ENCODE peak calls at places on chromosome 11, in ten cellular contexts. K is CD8-positive, alpha-beta T cell; T is fibroblast of pulmonary artery; U is H9; Z is nephron progenitor cell; F is bronchial epithelial cell; Q is endothelial cell; G is Calu3; R is heart left ventricle; J is AG04450. E is an unnamed sample.

GRCh38 chr11:12117200-12117995 is 7.0 kb downstream of the MICAL2 start:
- DNase-seq in K (no peak), T (peak), U (no peak), Z (no peak), F (peak), Q (no peak), G (no peak), R (no peak), J (no peak), E (no peak)

GRCh38 chr11:44484211-44484610 is 81.3 kb upstream of the CD82 start:
- DNase-seq in K (no peak), T (peak), U (peak), Z (peak), F (no peak), Q (peak), G (peak), R (no peak), J (no peak), E (peak)

GRCh38 chr11:119087747-119088241 is 3.1 kb downstream of the HMBS start:
- DNase-seq in K (no peak), T (no peak), U (no peak), Z (no peak), F (peak), Q (no peak), G (no peak), R (peak), J (no peak), E (no peak)

GRCh38 chr11:122024278-122024677 is 91.7 kb downstream of the BLID start:
- DNase-seq in K (no peak), T (no peak), U (no peak), Z (no peak), F (no peak), Q (no peak), G (no peak), R (no peak), J (no peak), E (peak)

GRCh38 chr11:8267831-8268529 is 4.3 kb upstream of the LMO1 start:
- DNase-seq in K (no peak), T (no peak), U (no peak), Z (peak), F (no peak), Q (no peak), G (peak), R (no peak), J (no peak), E (peak)

GRCh38 chr11:57480409-57481137 is 20.2 kb downstream of the RTN4RL2 start:
- DNase-seq in K (peak), T (peak), U (peak), Z (peak), F (peak), Q (peak), G (peak), R (peak), J (no peak), E (peak)

GRCh38 chr11:92845390-92846185 is 123.9 kb upstream of the MTNR1B start:
- DNase-seq in K (no peak), T (no peak), U (no peak), Z (peak), F (peak), Q (no peak), G (no peak), R (no peak), J (no peak), E (peak)

GRCh38 chr11:47981667-47982404 is 1.5 kb downstream of the PTPRJ start:
- DNase-seq in K (no peak), T (no peak), U (no peak), Z (no peak), F (no peak), Q (no peak), G (no peak), R (no peak), J (no peak), E (no peak)

GRCh38 chr11:77882396-77882795 is 61.5 kb downstream of the AAMDC start:
- DNase-seq in K (no peak), T (no peak), U (no peak), Z (no peak), F (no peak), Q (no peak), G (no peak), R (no peak), J (no peak), E (no peak)

GRCh38 chr11:3950996-3951662 is 95.7 kb downstream of the STIM1 start:
- DNase-seq in K (no peak), T (peak), U (no peak), Z (no peak), F (no peak), Q (no peak), G (no peak), R (no peak), J (peak), E (no peak)

GRCh38 chr11:8262552-8263108 is 1.0 kb downstream of the LMO1 start:
- DNase-seq in K (no peak), T (peak), U (peak), Z (peak), F (peak), Q (peak), G (peak), R (peak), J (peak), E (peak)

GRCh38 chr11:75254326-75254725 is 13.8 kb downstream of the TPBGL start:
- DNase-seq in K (no peak), T (no peak), U (no peak), Z (no peak), F (no peak), Q (no peak), G (no peak), R (no peak), J (no peak), E (no peak)

GRCh38 chr11:66877585-66877984 is 20.7 kb downstream of the LRFN4 start:
- DNase-seq in K (no peak), T (peak), U (no peak), Z (no peak), F (peak), Q (no peak), G (no peak), R (no peak), J (no peak), E (no peak)

GRCh38 chr11:12386309-12386708 is 8.9 kb downstream of the PARVA start:
- DNase-seq in K (no peak), T (no peak), U (no peak), Z (no peak), F (no peak), Q (no peak), G (no peak), R (no peak), J (no peak), E (no peak)

GRCh38 chr11:2461253-2462091 is 16.7 kb downstream of the KCNQ1 start:
- DNase-seq in K (no peak), T (no peak), U (no peak), Z (no peak), F (no peak), Q (no peak), G (no peak), R (peak), J (no peak), E (no peak)

GRCh38 chr11:84887055-84887629 is 740.0 kb downstream of the DLG2 start:
- DNase-seq in K (no peak), T (no peak), U (no peak), Z (no peak), F (no peak), Q (no peak), G (no peak), R (no peak), J (no peak), E (no peak)

GRCh38 chr11:121592708-121593107 is 139.9 kb upstream of the SORL1-AS1 start:
- DNase-seq in K (no peak), T (no peak), U (no peak), Z (no peak), F (no peak), Q (no peak), G (no peak), R (no peak), J (no peak), E (no peak)

GRCh38 chr11:7548659-7549283 is 35.0 kb downstream of the PPFIBP2 start:
- DNase-seq in K (no peak), T (no peak), U (peak), Z (no peak), F (no peak), Q (peak), G (peak), R (no peak), J (no peak), E (no peak)

GRCh38 chr11:134560066-134560465 is 148.0 kb upstream of the B3GAT1 start:
- DNase-seq in K (no peak), T (no peak), U (no peak), Z (no peak), F (no peak), Q (no peak), G (no peak), R (no peak), J (no peak), E (peak)

GRCh38 chr11:117868815-117869642 is 7.4 kb downstream of the FXYD6 start:
- DNase-seq in K (no peak), T (no peak), U (no peak), Z (no peak), F (no peak), Q (no peak), G (no peak), R (no peak), J (no peak), E (no peak)

GRCh38 chr11:125451400-125452124 is 44.5 kb downstream of the FEZ1 start:
- DNase-seq in K (no peak), T (peak), U (peak), Z (peak), F (peak), Q (peak), G (peak), R (peak), J (no peak), E (peak)

GRCh38 chr11:134357545-134357839 is 25.7 kb downstream of the GLB1L2 start:
- DNase-seq in K (no peak), T (no peak), U (no peak), Z (no peak), F (no peak), Q (no peak), G (no peak), R (no peak), J (no peak), E (no peak)

GRCh38 chr11:9332655-9333054 is 18.3 kb upstream of the TMEM41B start:
- DNase-seq in K (no peak), T (no peak), U (no peak), Z (no peak), F (no peak), Q (no peak), G (no peak), R (no peak), J (no peak), E (no peak)

GRCh38 chr11:87851234-87851633 is 324.0 kb downstream of the RAB38 start:
- DNase-seq in K (no peak), T (peak), U (no peak), Z (no peak), F (peak), Q (no peak), G (no peak), R (no peak), J (peak), E (no peak)

GRCh38 chr11:78929092-78929905 is 354.6 kb upstream of the NARS2 start:
- DNase-seq in K (no peak), T (no peak), U (peak), Z (no peak), F (no peak), Q (no peak), G (no peak), R (no peak), J (no peak), E (no peak)

GRCh38 chr11:72684236-72684912 is 10.2 kb upstream of the PDE2A start:
- DNase-seq in K (peak), T (peak), U (peak), Z (peak), F (peak), Q (peak), G (peak), R (peak), J (no peak), E (peak)

GRCh38 chr11:38252620-38253019 is 1654.6 kb upstream of the RAG2 start:
- DNase-seq in K (no peak), T (peak), U (no peak), Z (no peak), F (peak), Q (no peak), G (no peak), R (no peak), J (no peak), E (no peak)

GRCh38 chr11:3219281-3219892 is 774 bp upstream of the MRGPRG start:
- DNase-seq in K (no peak), T (no peak), U (peak), Z (no peak), F (no peak), Q (no peak), G (no peak), R (no peak), J (no peak), E (no peak)

GRCh38 chr11:74237541-74237940 is 66.5 kb downstream of the PPME1 start:
- DNase-seq in K (no peak), T (no peak), U (no peak), Z (no peak), F (no peak), Q (no peak), G (no peak), R (no peak), J (no peak), E (no peak)

GRCh38 chr11:91904792-91905785 is 319.5 kb upstream of the FAT3 start:
- DNase-seq in K (no peak), T (no peak), U (no peak), Z (no peak), F (no peak), Q (no peak), G (no peak), R (no peak), J (no peak), E (no peak)

DNA sequence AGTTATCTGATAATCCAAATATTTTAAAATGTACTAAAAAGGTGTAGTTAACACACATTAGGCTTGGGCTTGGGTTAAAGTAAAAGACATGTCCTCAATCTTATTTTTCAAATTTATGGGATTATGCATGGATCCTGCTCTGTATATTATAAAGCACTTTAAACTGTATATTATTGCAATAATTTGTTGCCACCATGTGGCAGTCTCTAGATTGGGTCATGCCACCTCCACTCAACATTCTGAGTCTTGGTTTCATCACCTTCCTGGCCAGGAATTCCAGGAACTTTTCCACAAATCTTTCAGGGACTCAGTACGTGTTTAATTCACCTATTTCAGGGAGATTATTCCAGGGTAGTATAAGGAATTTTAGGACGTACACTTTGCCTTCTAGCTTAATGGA is 695.5 kb downstream of the FAM181B start:
- DNase-seq in K (no peak), T (no peak), U (no peak), Z (no peak), F (peak), Q (no peak), G (no peak), R (no peak), J (no peak), E (no peak)
- TF ChIP-seq CTCF in K (no peak), T (no peak), U (no peak), Z (no peak), F (peak), Q (no peak), G (no peak), R (no peak), J (no peak), E (no peak)

GRCh38 chr11:68968306-68969255 is 12.2 kb downstream of the MRGPRD start:
- DNase-seq in K (no peak), T (no peak), U (peak), Z (no peak), F (no peak), Q (no peak), G (no peak), R (no peak), J (no peak), E (peak)
- TF ChIP-seq CTCF in K (no peak), T (no peak), U (peak), Z (no peak), F (no peak), Q (no peak), G (no peak), R (no peak), J (no peak), E (no peak)

GRCh38 chr11:64652586-64653387 is 61.8 kb downstream of the SLC22A12 start:
- DNase-seq in K (peak), T (peak), U (peak), Z (peak), F (peak), Q (peak), G (peak), R (peak), J (peak), E (peak)
- TF ChIP-seq CTCF in K (peak), T (peak), U (peak), Z (peak), F (peak), Q (peak), G (peak), R (peak), J (peak), E (peak)

DNA sequence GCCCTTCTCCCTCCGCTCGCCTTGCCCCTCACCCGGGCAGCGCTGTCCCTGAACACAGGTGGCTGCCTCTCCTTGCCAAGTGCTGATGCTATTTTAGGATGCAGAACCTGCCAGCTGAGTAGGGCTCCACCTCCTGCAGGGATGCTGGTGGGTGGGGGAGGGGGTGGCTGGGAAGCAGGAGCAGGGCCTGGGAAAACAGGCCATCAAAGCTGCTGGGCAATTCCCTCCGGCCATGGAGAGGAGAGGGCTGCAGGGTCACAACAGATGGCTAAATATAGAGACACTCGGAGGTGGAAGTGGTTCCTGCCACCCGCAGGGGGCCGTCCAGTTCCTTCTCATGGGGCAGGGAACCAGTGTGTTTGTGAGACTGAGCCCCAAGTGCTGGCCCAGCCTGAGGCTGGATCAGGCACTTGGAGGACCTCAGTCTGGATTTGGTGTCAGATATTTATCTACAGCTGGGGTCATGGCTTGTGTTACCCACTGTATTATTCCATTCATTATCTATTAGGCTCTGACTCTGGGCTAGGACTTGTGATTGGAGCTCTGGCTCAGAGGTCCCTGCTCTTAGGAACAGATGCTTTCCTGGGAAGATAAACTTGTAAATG is 59.6 kb downstream of the LRRC32 start:
- DNase-seq in K (peak), T (no peak), U (no peak), Z (peak), F (no peak), Q (no peak), G (no peak), R (peak), J (no peak), E (peak)
- TF ChIP-seq CTCF in K (no peak), T (no peak), U (no peak), Z (no peak), F (no peak), Q (no peak), G (no peak), R (peak), J (no peak), E (peak)

DNA sequence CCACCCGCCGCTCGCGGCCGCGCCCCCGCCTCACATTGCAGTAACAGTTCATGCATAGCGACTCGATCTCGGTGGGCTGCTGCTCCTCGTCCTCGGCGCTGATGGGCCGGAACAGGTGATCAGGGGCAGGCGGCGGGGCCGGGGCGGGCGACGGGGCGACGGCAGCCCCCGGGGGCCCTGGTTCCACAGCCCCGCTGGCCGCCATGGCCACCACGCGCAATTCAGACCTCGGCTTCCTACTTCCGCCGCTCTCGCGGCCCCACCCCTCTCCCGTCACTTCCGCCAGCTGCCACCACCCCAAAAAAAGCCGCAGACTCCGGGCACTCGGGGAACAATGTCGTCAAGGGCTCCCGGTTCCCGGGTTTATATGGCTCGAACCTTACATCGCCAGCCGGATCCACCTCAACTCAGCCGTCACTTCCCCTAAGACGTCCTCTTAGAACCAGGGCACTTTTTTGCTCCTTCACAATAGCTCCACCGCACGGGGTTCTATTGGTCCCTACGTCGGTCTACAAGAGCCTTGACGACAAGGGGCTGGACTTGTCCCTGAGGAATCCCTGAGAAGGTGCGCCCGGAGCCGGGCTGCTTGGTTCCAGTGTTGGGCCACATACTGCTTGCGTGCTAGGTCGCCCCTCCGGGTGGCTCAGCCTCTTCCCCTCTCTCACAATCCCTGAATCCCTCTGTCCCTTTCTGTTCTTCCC is at the start of gene ZPR1:
- DNase-seq in K (peak), T (peak), U (peak), Z (peak), F (peak), Q (peak), G (peak), R (peak), J (no peak), E (peak)
- TF ChIP-seq CTCF in K (no peak), T (no peak), U (no peak), Z (no peak), F (no peak), Q (no peak), G (no peak), R (no peak), J (peak), E (no peak)

E was measured in glutamatergic neuron.